ENCODE peak calls at places on chromosomes 11 and 22, in six cellular contexts. H is astrocyte, G is RWPE1, Y is IMR-90, R is stomach, O is thoracic aorta. E is an unnamed sample.

GRCh38 chr11:93330446-93330984 is at the start of gene DEUP1:
- DNase-seq in O (no peak), Y (no peak), G (no peak), R (peak; percentile 43), H (peak; percentile 1), E (no peak)

GRCh38 chr22:50729391-50730012 is 8.5 kb upstream of the ACR start:
- DNase-seq in R (no peak), O (no peak), G (no peak), Y (no peak), H (no peak), E (no peak)

GRCh38 chr11:84522331-84522730 is 1104.8 kb downstream of the DLG2 start:
- DNase-seq in O (no peak), Y (no peak), R (no peak), H (peak; percentile 2), G (no peak), E (no peak)

GRCh38 chr11:12599408-12600143 is 74.6 kb upstream of the TEAD1 start:
- DNase-seq in Y (no peak), G (peak; percentile 11), R (peak; percentile 63), H (no peak), O (no peak), E (no peak)

GRCh38 chr11:76744186-76745058 is 38.7 kb upstream of the TSKU start:
- DNase-seq in Y (peak; percentile 36), O (no peak), G (no peak), H (no peak), R (no peak), E (no peak)

GRCh38 chr22:43186272-43187170 is at the start of gene TTLL12:
- DNase-seq in Y (peak; percentile 21), H (no peak), R (peak; percentile 56), O (no peak), G (peak; percentile 63), E (no peak)

GRCh38 chr11:57638005-57638760 is 11.5 kb downstream of the YPEL4 start:
- DNase-seq in H (peak; percentile 76), O (peak; percentile 35), R (peak; percentile 36), Y (peak; percentile 84), G (peak; percentile 98), E (no peak)

GRCh38 chr11:83866655-83867054 is 580.5 kb upstream of the CCDC90B start:
- DNase-seq in G (no peak), Y (no peak), R (no peak), O (no peak), H (no peak), E (no peak)

GRCh38 chr11:9565822-9566560 is 7.5 kb upstream of the WEE1 start:
- DNase-seq in Y (peak; percentile 100), H (peak; percentile 100), G (peak; percentile 94), O (peak; percentile 70), R (peak; percentile 39), E (no peak)

GRCh38 chr11:58391879-58392278 is 14.8 kb downstream of the OR5B3 start:
- DNase-seq in H (peak; percentile 12), R (no peak), Y (peak; percentile 72), G (no peak), O (no peak), E (no peak)

GRCh38 chr11:8963569-8964323 is 496 bp downstream of the TMEM9B start:
- DNase-seq in Y (no peak), R (peak; percentile 87), G (peak; percentile 78), O (peak; percentile 38), H (peak; percentile 44), E (peak; percentile 41)

GRCh38 chr11:9754041-9754471 is 90.2 kb downstream of the SWAP70 start:
- DNase-seq in G (peak; percentile 62), R (no peak), Y (no peak), H (no peak), O (no peak), E (no peak)

GRCh38 chr11:68632802-68633201 is 51.5 kb upstream of the GAL start:
- DNase-seq in O (no peak), Y (peak; percentile 70), G (peak; percentile 57), R (peak; percentile 66), H (peak; percentile 43), E (no peak)

GRCh38 chr11:11211888-11212287 is 141.2 kb downstream of the CSNK2A3 start:
- DNase-seq in Y (no peak), R (no peak), G (peak; percentile 8), H (no peak), O (no peak), E (no peak)

GRCh38 chr11:1652778-1653540 is 23.4 kb downstream of the KRTAP5-5 start:
- DNase-seq in R (peak; percentile 83), Y (peak; percentile 29), H (peak; percentile 6), O (peak; percentile 21), G (peak; percentile 77), E (no peak)

GRCh38 chr11:90243534-90243933 is 20.7 kb upstream of the CHORDC1 start:
- DNase-seq in H (no peak), G (no peak), O (no peak), R (no peak), Y (no peak), E (no peak)

GRCh38 chr11:17531818-17532131 is 12.4 kb downstream of the USH1C start:
- DNase-seq in G (no peak), R (no peak), Y (peak; percentile 64), O (no peak), H (no peak), E (no peak)

GRCh38 chr11:130772266-130773227 is 143.7 kb downstream of the SNX19 start:
- DNase-seq in O (no peak), H (peak; percentile 98), R (peak; percentile 29), Y (peak; percentile 97), G (peak; percentile 44), E (no peak)

GRCh38 chr11:132772712-132773545 is 759.4 kb downstream of the OPCML start:
- DNase-seq in H (no peak), G (no peak), Y (no peak), R (no peak), O (no peak), E (no peak)

GRCh38 chr11:21278840-21279239 is 609.5 kb downstream of the NELL1 start:
- DNase-seq in H (no peak), Y (no peak), G (no peak), R (no peak), O (no peak), E (no peak)

GRCh38 chr11:57464343-57465181 is 4.2 kb downstream of the RTN4RL2 start:
- DNase-seq in Y (peak; percentile 41), O (no peak), R (no peak), H (no peak), G (no peak), E (no peak)

GRCh38 chr11:94169930-94170329 is 41.3 kb downstream of the PANX1 start:
- DNase-seq in G (no peak), R (no peak), Y (no peak), O (no peak), H (no peak), E (no peak)

GRCh38 chr22:24107668-24108067 is 73.6 kb upstream of the SUSD2 start:
- DNase-seq in R (peak; percentile 61), H (peak; percentile 72), O (peak; percentile 79), G (peak; percentile 4), Y (peak; percentile 90), E (no peak)

GRCh38 chr11:2527621-2528291 is 82.9 kb downstream of the KCNQ1 start:
- DNase-seq in Y (no peak), G (no peak), O (no peak), H (no peak), R (no peak), E (no peak)

DNA sequence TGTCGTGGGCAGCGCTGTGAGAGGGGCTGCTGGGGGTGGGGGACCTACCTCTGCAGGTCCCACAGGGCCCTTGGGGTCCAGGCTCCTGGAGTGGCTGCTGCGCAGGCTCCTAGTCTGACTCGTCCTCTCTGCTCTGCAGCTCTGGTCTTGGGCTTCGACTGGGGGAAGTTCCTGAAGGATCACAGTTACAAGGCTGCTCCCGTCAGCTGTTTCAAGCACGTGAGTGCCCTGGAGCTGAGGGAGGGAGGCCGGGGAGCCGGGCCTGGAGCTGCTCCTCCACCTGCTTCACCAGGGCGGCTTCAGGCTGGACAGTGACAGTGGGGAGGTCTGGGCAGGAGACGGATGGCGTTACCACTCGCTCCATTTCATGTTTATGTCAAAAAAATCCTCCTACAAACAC is 11.9 kb downstream of the L3MBTL2 start:
- DNase-seq in H (no peak), G (no peak), R (no peak), Y (peak; percentile 72), O (no peak), E (no peak)
- H3K27ac ChIP-seq in H (no peak overlapping the region), G (peak overlapping the region; percentile 99), R (peak overlapping the region; percentile 85), Y (peak overlapping the region; percentile 82), O (no peak overlapping the region), E (peak overlapping the region; percentile 90)

GRCh38 chr11:72226701-72227100 is 2.1 kb downstream of the INPPL1 start:
- DNase-seq in R (peak; percentile 10), Y (no peak), G (no peak), O (no peak), H (no peak), E (no peak)
- H3K27ac ChIP-seq in R (no peak overlapping the region), Y (no peak overlapping the region), G (peak overlapping the region; percentile 98), O (no peak overlapping the region), H (no peak overlapping the region), E (no peak overlapping the region)

DNA sequence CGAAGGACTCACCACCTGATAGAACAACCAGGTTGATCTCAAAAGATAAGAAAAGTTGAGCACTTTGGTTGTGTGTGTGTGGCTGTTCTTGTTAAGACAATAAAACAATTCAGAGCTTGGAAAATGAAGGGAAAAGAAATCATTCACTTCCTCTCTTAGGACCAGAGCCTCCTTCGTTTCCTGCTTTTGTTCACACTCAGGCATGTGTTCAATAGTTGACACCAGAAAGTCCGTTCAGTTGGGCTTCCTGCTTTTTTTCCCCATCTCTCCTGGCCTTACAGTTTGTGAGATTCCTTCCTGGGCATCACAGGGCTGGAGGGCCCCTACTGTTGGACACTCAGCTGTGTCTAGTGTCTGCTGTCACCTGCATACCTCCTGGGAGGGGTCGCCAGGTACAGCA is 48.0 kb downstream of the TSPAN18 start:
- DNase-seq in R (no peak), O (no peak), G (no peak), H (no peak), Y (no peak), E (no peak)
- H3K27ac ChIP-seq in R (peak overlapping the region; percentile 61), O (no peak overlapping the region), G (no peak overlapping the region), H (no peak overlapping the region), Y (no peak overlapping the region), E (peak overlapping the region; percentile 56)

DNA sequence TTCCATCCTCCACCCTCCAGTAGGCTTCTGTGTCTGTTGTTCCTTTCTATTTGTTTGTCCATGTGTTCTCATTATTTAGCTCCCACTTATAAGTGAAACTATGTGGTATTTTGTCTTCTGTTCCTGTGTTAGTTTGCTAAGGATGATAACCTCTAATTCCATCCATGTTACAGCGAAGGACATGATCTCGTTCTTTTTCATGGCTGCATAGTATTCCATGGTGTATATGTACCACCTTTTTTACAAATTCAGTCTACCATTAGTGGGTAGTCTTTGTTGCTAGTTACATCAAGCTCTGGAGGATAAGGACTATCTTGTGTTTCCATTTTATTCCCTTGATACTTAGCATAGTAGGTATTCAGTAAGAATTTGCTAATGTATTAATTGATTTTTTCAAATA is 664.2 kb upstream of the FAT3 start:
- DNase-seq in Y (no peak), G (no peak), R (no peak), O (no peak), H (no peak), E (no peak)
- H3K27ac ChIP-seq in Y (no peak overlapping the region), G (no peak overlapping the region), R (no peak overlapping the region), O (no peak overlapping the region), H (no peak overlapping the region), E (no peak overlapping the region)